ENCODE peak calls at places on chromosomes 16 and 17, in four cellular contexts. I is left lung, V is tibial artery, N is transverse colon. A is an unnamed sample.
A peak's percentile ranks its signal among the peaks of the same experiment; 100 is the strongest.

GRCh38 chr16:89722392-89723278 is 1.3 kb downstream of the ZNF276 start:
- DNase-seq in I (peak; percentile 89), V (peak; percentile 76), N (peak; percentile 93), A (peak; percentile 46)

GRCh38 chr17:57585341-57586098 is 159.6 kb downstream of the CCDC182 start:
- DNase-seq in I (no peak), V (no peak), N (no peak), A (no peak)

GRCh38 chr17:43723697-43724359 is 34.8 kb downstream of the SOST start:
- DNase-seq in I (no peak), V (peak; percentile 83), N (no peak), A (no peak)

GRCh38 chr17:14815079-14815478 is 450.0 kb downstream of the PMP22 start:
- DNase-seq in I (no peak), V (no peak), N (no peak), A (no peak)

GRCh38 chr17:7922499-7923289 is 6.6 kb upstream of the RNF227 start:
- DNase-seq in I (peak; percentile 87), V (peak; percentile 92), N (peak; percentile 88), A (no peak)

GRCh38 chr17:47905221-47905733 is 9.2 kb downstream of the SP2 start:
- DNase-seq in I (peak; percentile 67), V (peak; percentile 91), N (peak; percentile 45), A (no peak)

GRCh38 chr16:12794486-12795399 is 8.9 kb downstream of the CPPED1 start:
- DNase-seq in I (no peak), V (no peak), N (no peak), A (no peak)

GRCh38 chr17:10292057-10292931 is 80.5 kb downstream of the MYH13 start:
- DNase-seq in I (no peak), V (no peak), N (peak; percentile 11), A (no peak)

GRCh38 chr16:64253114-64253513 is 868.7 kb downstream of the CDH11 start:
- DNase-seq in I (no peak), V (no peak), N (no peak), A (no peak)

GRCh38 chr17:27265333-27265732 is 28.6 kb upstream of the WSB1 start:
- DNase-seq in I (no peak), V (no peak), N (no peak), A (no peak)

GRCh38 chr16:19911204-19911603 is 26.6 kb upstream of the GPRC5B start:
- DNase-seq in I (no peak), V (no peak), N (no peak), A (no peak)

GRCh38 chr16:27048316-27048715 is 18.4 kb upstream of the C16orf82 start:
- DNase-seq in I (no peak), V (no peak), N (no peak), A (no peak)

GRCh38 chr16:2821483-2822157 is 4.6 kb downstream of the PRSS21 start:
- DNase-seq in I (no peak), V (peak; percentile 32), N (peak; percentile 3), A (no peak)

GRCh38 chr17:3905017-3905486 is 11.2 kb downstream of the P2RX1 start:
- DNase-seq in I (no peak), V (no peak), N (peak; percentile 75), A (no peak)

GRCh38 chr17:58232707-58233156 is 5.7 kb upstream of the LPO start:
- DNase-seq in I (peak; percentile 61), V (no peak), N (no peak), A (no peak)

GRCh38 chr17:58352018-58352842 is at the start of gene SUPT4H1:
- DNase-seq in I (peak; percentile 92), V (peak; percentile 93), N (peak; percentile 93), A (peak; percentile 51)

GRCh38 chr17:57143919-57144318 is 58.9 kb downstream of the AKAP1 start:
- DNase-seq in I (no peak), V (no peak), N (no peak), A (no peak)

GRCh38 chr17:77706938-77707337 is 251.6 kb upstream of the TNRC6C start:
- DNase-seq in I (no peak), V (no peak), N (no peak), A (no peak)

GRCh38 chr17:1724351-1724868 is at the start of gene WDR81:
- DNase-seq in I (peak; percentile 94), V (peak; percentile 95), N (peak; percentile 94), A (peak; percentile 58)

GRCh38 chr17:57557793-57558681 is 187.1 kb downstream of the CCDC182 start:
- DNase-seq in I (no peak), V (no peak), N (no peak), A (no peak)

GRCh38 chr17:63930951-63931575 is 1.1 kb downstream of the CD79B start:
- DNase-seq in I (peak; percentile 72), V (peak; percentile 80), N (peak; percentile 80), A (no peak)

GRCh38 chr17:38701504-38702165 is 3.4 kb upstream of the MLLT6 start:
- DNase-seq in I (no peak), V (no peak), N (peak; percentile 59), A (no peak)

GRCh38 chr16:57475711-57476339 is 10.5 kb downstream of the DOK4 start:
- DNase-seq in I (no peak), V (no peak), N (peak; percentile 51), A (no peak)

GRCh38 chr16:27251561-27252205 is 16.9 kb downstream of the NSMCE1 start:
- DNase-seq in I (no peak), V (no peak), N (no peak), A (no peak)

GRCh38 chr16:2692251-2692947 is 10.1 kb downstream of the KCTD5 start:
- DNase-seq in I (no peak), V (no peak), N (no peak), A (no peak)

DNA sequence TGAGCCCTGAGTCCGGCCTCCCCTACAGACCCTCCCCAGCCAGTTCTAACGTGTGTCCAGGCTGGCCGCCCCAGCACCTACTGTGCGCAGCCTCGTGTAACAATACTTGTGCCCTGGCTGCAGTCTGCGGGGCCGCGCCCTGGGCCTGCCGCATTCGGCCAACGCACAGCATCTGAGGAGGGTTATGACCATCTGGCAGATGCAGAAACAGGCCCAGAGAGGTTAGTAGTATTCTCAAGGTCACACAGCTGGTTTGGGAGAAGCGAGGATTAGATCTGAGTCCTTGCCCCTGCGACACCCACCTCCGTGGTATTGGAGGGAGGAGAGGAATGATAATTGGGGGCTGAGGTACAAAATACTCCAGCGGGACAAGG is 997 bp downstream of the RIPOR1 start:
- DNase-seq in I (no peak), V (no peak), N (no peak), A (no peak)
- H3K4me1 ChIP-seq in I (peaks cover 6% of the 10 kb centered on the region), V (peaks cover 16% of the 10 kb centered on the region), N (peaks cover 20% of the 10 kb centered on the region), A (peaks cover 23% of the 10 kb centered on the region)

DNA sequence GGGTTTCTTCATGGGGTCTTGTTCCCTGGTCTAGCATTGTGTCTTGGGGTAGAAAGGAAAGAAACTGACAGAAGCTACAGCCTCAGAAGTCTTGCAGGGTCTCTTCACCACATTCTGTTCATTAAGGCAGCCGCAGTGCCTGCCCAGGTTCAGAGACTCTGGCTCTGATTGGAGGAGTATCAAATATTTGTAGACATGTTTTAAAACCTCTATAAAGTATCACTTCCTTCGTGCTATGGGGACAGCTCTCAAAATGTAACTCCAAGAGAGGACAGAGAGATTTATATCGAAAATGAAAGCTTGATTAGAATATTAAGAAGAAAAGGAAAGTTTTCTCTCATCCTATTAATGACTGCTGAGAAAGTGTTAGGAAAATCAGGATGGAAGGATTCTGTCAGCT is 107.0 kb upstream of the CACNG3 start:
- DNase-seq in I (no peak), V (no peak), N (no peak), A (no peak)
- H3K27ac ChIP-seq in I (no peak overlapping the region), V (no peak overlapping the region), N (no peak overlapping the region), A (no peak overlapping the region)

GRCh38 chr17:39939588-39940419 is 12.3 kb downstream of the LRRC3C start:
- DNase-seq in I (no peak), V (no peak), N (no peak), A (no peak)
- TF ChIP-seq CTCF in I (no peak), V (no peak), N (no peak), A (no peak)

GRCh38 chr17:79788989-79789942 is 7.6 kb downstream of the CBX8 start:
- DNase-seq in I (no peak), V (no peak), N (no peak), A (no peak)

GRCh38 chr17:79785017-79785899 is 7.3 kb downstream of the CBX2 start:
- DNase-seq in I (no peak), V (no peak), N (no peak), A (no peak)

GRCh38 chr17:79788455-79788854 is 8.4 kb downstream of the CBX8 start:
- DNase-seq in I (no peak), V (no peak), N (no peak), A (no peak)

GRCh38 chr17:79785900-79786810 is 8.2 kb downstream of the CBX2 start:
- DNase-seq in I (no peak), V (no peak), N (no peak), A (no peak)

DNA sequence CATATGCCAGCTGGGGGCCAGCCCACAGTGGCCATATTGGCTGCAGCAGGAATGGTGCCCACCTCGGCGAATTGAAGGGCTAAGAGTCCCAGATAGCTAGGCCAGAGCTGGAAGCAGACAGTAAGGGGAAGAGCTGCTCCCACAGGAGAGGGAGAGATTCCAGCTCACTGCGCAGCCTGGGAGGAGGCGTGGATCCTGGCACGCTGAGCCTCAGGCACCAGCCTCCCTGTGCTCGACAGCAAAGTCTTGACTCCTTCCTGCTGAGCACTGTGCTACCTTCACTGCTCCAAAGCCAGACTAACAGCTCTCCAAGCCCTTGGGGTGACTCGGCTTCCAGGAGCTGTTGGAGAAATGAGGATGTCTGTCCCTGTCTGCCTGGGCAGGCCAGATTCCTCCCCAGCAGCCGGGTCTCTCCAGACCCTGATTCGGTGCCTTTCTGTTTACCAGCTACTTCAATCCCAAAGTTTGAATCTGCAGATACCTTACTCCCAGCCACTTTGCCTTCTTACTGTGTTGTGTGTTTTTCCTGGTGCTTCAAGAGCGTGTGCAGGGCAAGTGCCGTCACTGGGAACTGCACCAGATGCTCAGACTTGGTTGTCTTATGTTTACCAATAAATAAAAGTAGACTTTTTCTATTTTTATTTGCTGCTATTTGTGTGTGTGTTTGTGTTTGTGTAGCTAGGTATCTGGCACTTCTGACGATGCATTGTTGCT is 9.1 kb downstream of the CBX2 start:
- DNase-seq in I (no peak), V (no peak), N (no peak), A (no peak)
- H3K4me1 ChIP-seq in I (peaks cover 11% of the 10 kb centered on the region), V (peaks cover 9% of the 10 kb centered on the region), N (peaks cover 15% of the 10 kb centered on the region), A (peaks cover 29% of the 10 kb centered on the region)

GRCh38 chr17:76369804-76370203 is 14.6 kb upstream of the SPHK1 start:
- DNase-seq in I (no peak), V (no peak), N (no peak), A (no peak)
- H3K27ac ChIP-seq in I (peak overlapping the region; percentile 10), V (no peak overlapping the region), N (no peak overlapping the region), A (no peak overlapping the region)

GRCh38 chr16:85471469-85472431 is 141.4 kb upstream of the GSE1 start:
- DNase-seq in I (no peak), V (no peak), N (peak; percentile 67), A (no peak)
- TF ChIP-seq CTCF in I (no peak), V (no peak), N (no peak), A (no peak)

GRCh38 chr17:50144845-50145531 is 5.5 kb downstream of the PPP1R9B start:
- DNase-seq in I (no peak), V (no peak), N (no peak), A (no peak)
- H3K4me1 ChIP-seq in I (peaks cover 37% of the 10 kb centered on the region), V (peaks cover 31% of the 10 kb centered on the region), N (peaks cover 29% of the 10 kb centered on the region), A (peaks cover 55% of the 10 kb centered on the region)

GRCh38 chr16:88633684-88634140 is 4.7 kb upstream of the IL17C start:
- DNase-seq in I (no peak), V (no peak), N (peak; percentile 60), A (no peak)

GRCh38 chr16:88635671-88636070 is 2.7 kb upstream of the IL17C start:
- DNase-seq in I (no peak), V (no peak), N (no peak), A (no peak)

GRCh38 chr16:88632587-88632930 is 5.8 kb upstream of the IL17C start:
- DNase-seq in I (no peak), V (no peak), N (no peak), A (no peak)

GRCh38 chr16:88634994-88635670 is 3.2 kb upstream of the IL17C start:
- DNase-seq in I (no peak), V (no peak), N (no peak), A (no peak)

GRCh38 chr16:88634141-88634993 is 4.0 kb upstream of the IL17C start:
- DNase-seq in I (peak; percentile 62), V (no peak), N (peak; percentile 74), A (no peak)
- H3K27ac ChIP-seq in I (peak overlapping the region; percentile 90), V (no peak overlapping the region), N (peak overlapping the region; percentile 52), A (peak overlapping the region; percentile 54)

A was measured in esophagus squamous epithelium.